ENCODE peak calls at places on chromosomes 7 and 10, in six cellular contexts. One of them, this sample, is unnamed.

GRCh38 chr7:120586561-120586960 is 271.4 kb downstream of the TSPAN12 start:
- DNase-seq in SK-N-SH: no peak
- DNase-seq in spleen: no peak
- DNase-seq in HCT116: no peak
- DNase-seq in GM23338: no peak
- DNase-seq in vagina: no peak
- DNase-seq in this sample: no peak

GRCh38 chr10:49080965-49081364 is 34.4 kb downstream of the VSTM4 start:
- DNase-seq in SK-N-SH: no peak
- DNase-seq in spleen: no peak
- DNase-seq in HCT116: no peak
- DNase-seq in GM23338: no peak
- DNase-seq in vagina: no peak
- DNase-seq in this sample: no peak

GRCh38 chr7:3916146-3916545 is 615.1 kb downstream of the SDK1 start:
- DNase-seq in SK-N-SH: no peak
- DNase-seq in spleen: no peak
- DNase-seq in HCT116: no peak
- DNase-seq in GM23338: no peak
- DNase-seq in vagina: peak
- DNase-seq in this sample: no peak

GRCh38 chr10:15140640-15141039 is 27.9 kb downstream of the NMT2 start:
- DNase-seq in SK-N-SH: peak
- DNase-seq in spleen: no peak
- DNase-seq in HCT116: no peak
- DNase-seq in GM23338: no peak
- DNase-seq in vagina: no peak
- DNase-seq in this sample: no peak

GRCh38 chr7:1948887-1949680 is 279.0 kb downstream of the ELFN1 start:
- DNase-seq in SK-N-SH: no peak
- DNase-seq in spleen: peak
- DNase-seq in HCT116: no peak
- DNase-seq in GM23338: no peak
- DNase-seq in vagina: no peak
- DNase-seq in this sample: no peak

GRCh38 chr7:3911685-3912084 is 610.6 kb downstream of the SDK1 start:
- DNase-seq in SK-N-SH: no peak
- DNase-seq in spleen: no peak
- DNase-seq in HCT116: no peak
- DNase-seq in GM23338: no peak
- DNase-seq in vagina: peak
- DNase-seq in this sample: no peak

GRCh38 chr10:77628906-77629730 is 8.5 kb downstream of the KCNMA1 start:
- DNase-seq in SK-N-SH: no peak
- DNase-seq in spleen: no peak
- DNase-seq in HCT116: no peak
- DNase-seq in GM23338: peak
- DNase-seq in vagina: no peak
- DNase-seq in this sample: no peak

GRCh38 chr10:126668505-126668904 is 2.0 kb downstream of the C10orf90 start:
- DNase-seq in SK-N-SH: no peak
- DNase-seq in spleen: no peak
- DNase-seq in HCT116: no peak
- DNase-seq in GM23338: no peak
- DNase-seq in vagina: no peak
- DNase-seq in this sample: no peak

GRCh38 chr7:133977409-133978274 is 149.5 kb upstream of the LRGUK start:
- DNase-seq in SK-N-SH: no peak
- DNase-seq in spleen: no peak
- DNase-seq in HCT116: no peak
- DNase-seq in GM23338: no peak
- DNase-seq in vagina: no peak
- DNase-seq in this sample: no peak

GRCh38 chr10:27745719-27746363 is at the start of gene MKX:
- DNase-seq in SK-N-SH: peak
- DNase-seq in spleen: no peak
- DNase-seq in HCT116: no peak
- DNase-seq in GM23338: peak
- DNase-seq in vagina: no peak
- DNase-seq in this sample: peak

GRCh38 chr7:2638224-2638991 is 6.6 kb downstream of the TTYH3 start:
- DNase-seq in SK-N-SH: peak
- DNase-seq in spleen: peak
- DNase-seq in HCT116: no peak
- DNase-seq in GM23338: no peak
- DNase-seq in vagina: no peak
- DNase-seq in this sample: no peak

GRCh38 chr10:62426086-62426485 is 51.9 kb downstream of the ZNF365 start:
- DNase-seq in SK-N-SH: no peak
- DNase-seq in spleen: no peak
- DNase-seq in HCT116: peak
- DNase-seq in GM23338: no peak
- DNase-seq in vagina: no peak
- DNase-seq in this sample: no peak

GRCh38 chr7:41316410-41316809 is 386.5 kb downstream of the INHBA start:
- DNase-seq in SK-N-SH: no peak
- DNase-seq in spleen: no peak
- DNase-seq in HCT116: no peak
- DNase-seq in GM23338: no peak
- DNase-seq in vagina: no peak
- DNase-seq in this sample: no peak

GRCh38 chr10:27072436-27073114 is 27.7 kb downstream of the ANKRD26 start:
- DNase-seq in SK-N-SH: no peak
- DNase-seq in spleen: no peak
- DNase-seq in HCT116: no peak
- DNase-seq in GM23338: peak
- DNase-seq in vagina: no peak
- DNase-seq in this sample: no peak

GRCh38 chr7:52355059-52355458 is 680.4 kb upstream of the POM121L12 start:
- DNase-seq in SK-N-SH: no peak
- DNase-seq in spleen: no peak
- DNase-seq in HCT116: no peak
- DNase-seq in GM23338: peak
- DNase-seq in vagina: no peak
- DNase-seq in this sample: no peak

GRCh38 chr10:57338823-57339558 is 928.7 kb downstream of the IPMK start:
- DNase-seq in SK-N-SH: peak
- DNase-seq in spleen: no peak
- DNase-seq in HCT116: no peak
- DNase-seq in GM23338: peak
- DNase-seq in vagina: no peak
- DNase-seq in this sample: no peak

GRCh38 chr7:2471022-2471329 is 5.2 kb downstream of the GRIFIN start:
- DNase-seq in SK-N-SH: peak
- DNase-seq in spleen: no peak
- DNase-seq in HCT116: no peak
- DNase-seq in GM23338: no peak
- DNase-seq in vagina: no peak
- DNase-seq in this sample: no peak

GRCh38 chr7:105003275-105003674 is 10.7 kb upstream of the KMT2E start:
- DNase-seq in SK-N-SH: no peak
- DNase-seq in spleen: no peak
- DNase-seq in HCT116: no peak
- DNase-seq in GM23338: no peak
- DNase-seq in vagina: no peak
- DNase-seq in this sample: no peak

GRCh38 chr7:17099083-17099973 is 199.1 kb upstream of the AHR start:
- DNase-seq in SK-N-SH: no peak
- DNase-seq in spleen: no peak
- DNase-seq in HCT116: peak
- DNase-seq in GM23338: no peak
- DNase-seq in vagina: no peak
- DNase-seq in this sample: peak

GRCh38 chr10:28077889-28078288 is 79.0 kb upstream of the ODAD2 start:
- DNase-seq in SK-N-SH: no peak
- DNase-seq in spleen: no peak
- DNase-seq in HCT116: peak
- DNase-seq in GM23338: no peak
- DNase-seq in vagina: no peak
- DNase-seq in this sample: no peak

GRCh38 chr10:30992671-30993070 is 39.0 kb downstream of the ZNF438 start:
- DNase-seq in SK-N-SH: no peak
- DNase-seq in spleen: no peak
- DNase-seq in HCT116: no peak
- DNase-seq in GM23338: no peak
- DNase-seq in vagina: no peak
- DNase-seq in this sample: no peak

GRCh38 chr10:119817991-119818888 is 54.4 kb downstream of the MCMBP start:
- DNase-seq in SK-N-SH: peak
- DNase-seq in spleen: peak
- DNase-seq in HCT116: no peak
- DNase-seq in GM23338: peak
- DNase-seq in vagina: no peak
- DNase-seq in this sample: peak
- TF ChIP-seq POLR2AphosphoS5 in SK-N-SH: no peak
- TF ChIP-seq POLR2AphosphoS5 in spleen: peak
- TF ChIP-seq POLR2AphosphoS5 in HCT116: no peak
- TF ChIP-seq POLR2AphosphoS5 in GM23338: peak
- TF ChIP-seq POLR2AphosphoS5 in vagina: no peak
- TF ChIP-seq POLR2AphosphoS5 in this sample: peak

GRCh38 chr7:106039486-106040060 is 72.5 kb downstream of the SYPL1 start:
- DNase-seq in SK-N-SH: no peak
- DNase-seq in spleen: no peak
- DNase-seq in HCT116: no peak
- DNase-seq in GM23338: peak
- DNase-seq in vagina: peak
- DNase-seq in this sample: no peak
- TF ChIP-seq CTCF in SK-N-SH: no peak
- TF ChIP-seq CTCF in spleen: no peak
- TF ChIP-seq CTCF in HCT116: no peak
- TF ChIP-seq CTCF in GM23338: peak
- TF ChIP-seq CTCF in vagina: peak
- TF ChIP-seq CTCF in this sample: no peak

DNA sequence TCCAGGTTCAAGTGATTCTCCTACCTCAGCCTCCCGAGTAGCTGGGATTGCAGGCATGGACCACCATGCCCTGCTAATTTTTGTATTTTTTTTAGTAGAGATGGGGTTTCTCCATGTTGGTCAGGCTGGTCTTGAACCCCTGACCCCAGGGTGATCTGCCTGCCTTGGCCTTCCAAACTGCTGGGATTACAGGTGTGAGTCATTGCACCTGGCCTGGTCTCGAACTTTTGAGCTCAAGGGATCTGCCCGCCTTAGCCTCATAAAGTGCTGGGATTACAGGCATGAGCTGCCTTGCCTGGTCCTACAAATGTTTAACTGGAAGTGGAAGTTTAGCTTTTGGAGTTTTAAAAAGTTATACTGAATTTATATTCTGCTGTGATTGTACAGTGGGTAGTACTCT is 2.8 kb downstream of the MLLT10 start:
- DNase-seq in SK-N-SH: no peak
- DNase-seq in spleen: no peak
- DNase-seq in HCT116: no peak
- DNase-seq in GM23338: no peak
- DNase-seq in vagina: no peak
- DNase-seq in this sample: no peak
- H3K4me3 ChIP-seq in SK-N-SH: no peak
- H3K4me3 ChIP-seq in spleen: no peak
- H3K4me3 ChIP-seq in HCT116: no peak
- H3K4me3 ChIP-seq in GM23338: no peak
- H3K4me3 ChIP-seq in vagina: no peak
- H3K4me3 ChIP-seq in this sample: no peak

GRCh38 chr10:119030421-119031250 is 1.1 kb downstream of the NANOS1 start:
- DNase-seq in SK-N-SH: peak
- DNase-seq in spleen: peak
- DNase-seq in HCT116: peak
- DNase-seq in GM23338: peak
- DNase-seq in vagina: no peak
- DNase-seq in this sample: peak
- TF ChIP-seq POLR2AphosphoS5 in SK-N-SH: peak
- TF ChIP-seq POLR2AphosphoS5 in spleen: peak
- TF ChIP-seq POLR2AphosphoS5 in HCT116: no peak
- TF ChIP-seq POLR2AphosphoS5 in GM23338: peak
- TF ChIP-seq POLR2AphosphoS5 in vagina: no peak
- TF ChIP-seq POLR2AphosphoS5 in this sample: no peak

GRCh38 chr10:111648046-111648445 is 535.5 kb downstream of the GPAM start:
- DNase-seq in SK-N-SH: peak
- DNase-seq in spleen: no peak
- DNase-seq in HCT116: no peak
- DNase-seq in GM23338: no peak
- DNase-seq in vagina: no peak
- DNase-seq in this sample: no peak

GRCh38 chr10:111646021-111646420 is 537.5 kb downstream of the GPAM start:
- DNase-seq in SK-N-SH: no peak
- DNase-seq in spleen: no peak
- DNase-seq in HCT116: no peak
- DNase-seq in GM23338: no peak
- DNase-seq in vagina: no peak
- DNase-seq in this sample: no peak

GRCh38 chr10:111656066-111656465 is 527.5 kb downstream of the GPAM start:
- DNase-seq in SK-N-SH: no peak
- DNase-seq in spleen: no peak
- DNase-seq in HCT116: no peak
- DNase-seq in GM23338: no peak
- DNase-seq in vagina: no peak
- DNase-seq in this sample: no peak

DNA sequence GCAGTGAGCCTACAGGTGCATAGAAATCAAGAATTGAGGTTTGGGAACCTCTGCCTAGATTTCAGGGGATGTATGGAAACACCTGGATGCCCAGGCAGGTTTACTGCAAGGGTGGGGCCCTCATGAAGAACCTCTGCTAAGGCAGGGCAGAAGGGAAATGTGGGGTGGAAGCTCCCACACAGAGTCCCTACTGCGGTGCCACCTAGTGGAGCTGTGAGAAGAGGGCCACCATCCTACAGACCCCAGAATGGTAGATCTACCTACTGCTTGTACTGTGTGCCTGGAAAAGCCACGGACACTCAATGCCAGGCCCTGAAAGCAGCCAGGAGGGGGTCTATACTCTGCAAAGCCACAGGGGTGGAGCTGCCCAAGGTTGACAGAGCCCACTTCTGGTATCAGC is 533.5 kb downstream of the GPAM start:
- DNase-seq in SK-N-SH: no peak
- DNase-seq in spleen: no peak
- DNase-seq in HCT116: no peak
- DNase-seq in GM23338: peak
- DNase-seq in vagina: no peak
- DNase-seq in this sample: no peak
- TF ChIP-seq CTCF in SK-N-SH: no peak
- TF ChIP-seq CTCF in spleen: no peak
- TF ChIP-seq CTCF in HCT116: peak
- TF ChIP-seq CTCF in GM23338: peak
- TF ChIP-seq CTCF in vagina: no peak
- TF ChIP-seq CTCF in this sample: no peak

This sample was measured in prostate gland.